ENCODE peak calls at places on chromosome 15, in eight cellular contexts. U, C, O, N, V, X, A and B are unnamed samples.

GRCh38 chr15:98927990-98928389 is 79.6 kb downstream of the PGPEP1L start:
- DNase-seq in U (no peak), C (no peak), O (no peak), N (no peak), V (no peak), X (no peak), A (peak; percentile 42), B (no peak)

GRCh38 chr15:22979069-22979698 is 984 bp downstream of the CYFIP1 start:
- DNase-seq in U (no peak), C (peak; percentile 59), O (peak; percentile 92), N (no peak), V (peak; percentile 48), X (peak; percentile 60), A (peak; percentile 77), B (peak; percentile 72)

GRCh38 chr15:99753066-99753465 is 19.8 kb upstream of the LYSMD4 start:
- DNase-seq in U (no peak), C (no peak), O (no peak), N (no peak), V (no peak), X (no peak), A (no peak), B (no peak)

GRCh38 chr15:51121118-51121517 is 26.4 kb upstream of the TNFAIP8L3 start:
- DNase-seq in U (no peak), C (peak; percentile 98), O (no peak), N (peak; percentile 77), V (peak; percentile 73), X (peak; percentile 96), A (peak; percentile 82), B (no peak)

GRCh38 chr15:68635142-68635541 is 56.3 kb downstream of the CORO2B start:
- DNase-seq in U (no peak), C (no peak), O (no peak), N (peak; percentile 40), V (no peak), X (no peak), A (no peak), B (peak; percentile 41)

GRCh38 chr15:38593523-38593922 is 28.9 kb upstream of the RASGRP1 start:
- DNase-seq in U (no peak), C (no peak), O (no peak), N (no peak), V (no peak), X (no peak), A (no peak), B (no peak)

GRCh38 chr15:101664303-101664913 is 12.2 kb upstream of the TM2D3 start:
- DNase-seq in U (no peak), C (no peak), O (no peak), N (no peak), V (no peak), X (no peak), A (no peak), B (no peak)

GRCh38 chr15:35279811-35280210 is 194.7 kb upstream of the NANOGP8 start:
- DNase-seq in U (no peak), C (no peak), O (no peak), N (no peak), V (no peak), X (peak; percentile 13), A (no peak), B (no peak)

GRCh38 chr15:62254137-62254934 is 89.3 kb upstream of the C2CD4B start:
- DNase-seq in U (peak; percentile 84), C (peak; percentile 79), O (peak; percentile 88), N (peak; percentile 40), V (peak; percentile 66), X (peak; percentile 43), A (no peak), B (peak; percentile 76)

GRCh38 chr15:74732846-74733245 is 7.5 kb upstream of the CYP1A1 start:
- DNase-seq in U (no peak), C (no peak), O (no peak), N (no peak), V (no peak), X (no peak), A (no peak), B (no peak)

GRCh38 chr15:101669744-101670143 is 17.6 kb upstream of the TM2D3 start:
- DNase-seq in U (no peak), C (no peak), O (no peak), N (no peak), V (no peak), X (no peak), A (no peak), B (no peak)

GRCh38 chr15:58179741-58180381 is 41.7 kb downstream of the AQP9 start:
- DNase-seq in U (no peak), C (peak; percentile 94), O (no peak), N (no peak), V (no peak), X (peak; percentile 91), A (no peak), B (no peak)

GRCh38 chr15:69148465-69148864 is 12.0 kb upstream of the GLCE start:
- DNase-seq in U (no peak), C (no peak), O (no peak), N (no peak), V (no peak), X (no peak), A (no peak), B (no peak)

GRCh38 chr15:71639531-71639930 is 170.8 kb upstream of the NR2E3 start:
- DNase-seq in U (no peak), C (no peak), O (no peak), N (no peak), V (no peak), X (no peak), A (no peak), B (no peak)

GRCh38 chr15:71632571-71633195 is 177.7 kb upstream of the NR2E3 start:
- DNase-seq in U (no peak), C (no peak), O (no peak), N (no peak), V (no peak), X (no peak), A (no peak), B (no peak)

GRCh38 chr15:71638876-71639275 is 171.5 kb upstream of the NR2E3 start:
- DNase-seq in U (no peak), C (no peak), O (no peak), N (no peak), V (no peak), X (no peak), A (no peak), B (no peak)

GRCh38 chr15:71634820-71635219 is 175.5 kb upstream of the NR2E3 start:
- DNase-seq in U (no peak), C (peak; percentile 63), O (no peak), N (no peak), V (no peak), X (no peak), A (no peak), B (no peak)

GRCh38 chr15:71635735-71636134 is 174.6 kb upstream of the NR2E3 start:
- DNase-seq in U (no peak), C (no peak), O (no peak), N (no peak), V (no peak), X (no peak), A (no peak), B (no peak)
- TF ChIP-seq CTCF in U (no peak), C (no peak), O (no peak), N (no peak), V (no peak), X (no peak), A (no peak), B (no peak)

DNA sequence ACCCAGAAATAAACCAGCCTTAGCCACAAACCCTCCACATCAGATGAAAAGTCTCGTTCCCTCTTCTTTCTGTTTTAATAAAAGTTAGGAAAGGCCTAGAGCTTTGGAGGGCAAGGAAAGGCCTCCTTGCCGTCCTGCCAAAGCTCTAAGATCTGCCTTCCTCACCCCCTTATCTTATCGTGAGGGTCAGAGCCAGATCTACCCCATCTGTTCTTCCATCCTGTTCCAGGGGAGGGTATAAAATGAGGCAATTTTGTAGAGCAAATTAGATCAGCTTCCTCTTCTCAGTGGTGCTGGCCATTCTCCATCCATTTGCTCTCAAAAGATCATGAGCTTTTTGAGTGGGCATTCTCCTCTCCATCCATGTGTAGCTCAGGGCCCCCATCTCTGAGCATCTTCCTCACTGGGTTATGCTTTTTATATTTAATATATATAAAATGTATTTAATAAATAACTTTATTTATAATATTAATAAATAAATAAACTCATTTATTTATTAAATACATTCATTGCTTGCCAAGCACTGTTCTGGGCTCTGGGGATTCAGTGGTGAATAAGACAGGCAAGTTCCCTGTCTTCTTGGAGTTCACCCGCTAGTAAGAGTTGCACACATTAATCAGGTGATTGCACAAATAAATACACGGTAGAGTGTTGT is 2.0 kb upstream of the SLC24A1 start:
- DNase-seq in U (no peak), C (no peak), O (no peak), N (no peak), V (no peak), X (no peak), A (no peak), B (no peak)
- H3K27ac ChIP-seq in U (no peak overlapping the region), C (no peak overlapping the region), O (no peak overlapping the region), N (no peak overlapping the region), V (no peak overlapping the region), X (no peak overlapping the region), A (no peak overlapping the region), B (no peak overlapping the region)

GRCh38 chr15:42152921-42153680 is 3.3 kb downstream of the PLA2G4F start:
- DNase-seq in U (no peak), C (no peak), O (no peak), N (no peak), V (no peak), X (no peak), A (peak; percentile 59), B (no peak)

GRCh38 chr15:42154576-42155355 is 1.7 kb downstream of the PLA2G4F start:
- DNase-seq in U (no peak), C (no peak), O (no peak), N (no peak), V (no peak), X (peak; percentile 69), A (peak; percentile 59), B (no peak)

GRCh38 chr15:42155546-42156265 is 730 bp downstream of the PLA2G4F start:
- DNase-seq in U (no peak), C (no peak), O (no peak), N (no peak), V (no peak), X (peak; percentile 32), A (peak; percentile 34), B (no peak)

GRCh38 chr15:42152196-42152920 is 4.1 kb downstream of the PLA2G4F start:
- DNase-seq in U (no peak), C (no peak), O (no peak), N (no peak), V (no peak), X (peak; percentile 71), A (peak; percentile 71), B (no peak)

DNA sequence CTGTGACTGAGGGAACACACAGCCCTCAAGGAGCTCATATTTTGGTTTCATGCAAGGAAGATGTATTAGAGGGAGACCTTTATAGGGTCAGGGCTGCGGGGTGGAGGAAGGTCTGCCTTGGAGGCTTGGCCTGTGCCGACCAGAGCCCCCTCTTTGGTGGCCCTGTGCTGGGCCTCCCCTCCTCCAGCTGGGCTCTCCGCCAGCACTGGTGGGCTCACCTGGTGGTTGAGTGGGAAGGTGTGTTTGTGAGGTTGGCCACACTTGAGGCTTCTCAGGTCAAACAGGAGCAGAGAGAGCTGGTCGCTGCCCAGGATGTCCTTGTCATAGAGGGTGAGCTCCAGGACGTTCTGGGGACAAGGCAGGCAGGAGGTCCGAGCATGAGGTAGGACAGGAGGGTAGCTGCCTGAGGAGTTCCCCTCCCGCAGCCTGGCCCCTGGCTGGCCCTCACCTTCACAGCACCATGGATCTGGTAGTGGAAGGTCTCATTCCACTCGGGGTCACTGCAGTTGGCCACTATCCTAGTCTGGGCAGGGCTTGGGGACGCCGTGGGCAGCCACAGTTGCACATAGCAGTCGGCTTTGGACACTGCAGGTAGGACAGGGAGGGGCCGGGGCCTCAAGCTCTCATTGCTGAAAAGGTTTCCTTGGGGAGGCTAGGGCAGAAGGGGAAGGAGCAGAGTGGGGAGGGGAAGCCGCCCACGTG is 2.4 kb downstream of the PLA2G4F start:
- DNase-seq in U (no peak), C (no peak), O (no peak), N (peak; percentile 11), V (no peak), X (no peak), A (peak; percentile 53), B (no peak)
- H3K4me1 ChIP-seq in U (no peaks in the 10 kb centered on the region), C (no peaks in the 10 kb centered on the region), O (peaks cover 4% of the 10 kb centered on the region), N (no peaks in the 10 kb centered on the region), V (peaks cover 11% of the 10 kb centered on the region), X (peaks cover 26% of the 10 kb centered on the region), A (peaks cover 13% of the 10 kb centered on the region), B (peaks cover 4% of the 10 kb centered on the region)

GRCh38 chr15:78264304-78265136 is at the start of gene DNAJA4:
- DNase-seq in U (no peak), C (peak; percentile 42), O (peak; percentile 88), N (peak; percentile 44), V (peak; percentile 64), X (no peak), A (peak; percentile 73), B (peak; percentile 70)
- TF ChIP-seq CTCF in U (no peak), C (no peak), O (no peak), N (no peak), V (no peak), X (no peak), A (no peak), B (peak; percentile 47)